ENCODE peak calls at places on chromosomes 1 and 21, in seven cellular contexts. J, O, D, Q, P, F and R are unnamed samples.

GRCh38 chr1:18045206-18045605 is 62.4 kb upstream of the IGSF21 start:
- DNase-seq in F (no peak), P (no peak), Q (no peak), J (no peak), O (no peak), D (no peak), R (no peak)

GRCh38 chr1:158179301-158180041 is 1.2 kb upstream of the CD1D start:
- DNase-seq in Q (peak), J (no peak), P (no peak), O (no peak), D (no peak), F (no peak), R (no peak)

GRCh38 chr1:202656057-202656456 is 54.2 kb downstream of the SYT2 start:
- DNase-seq in Q (peak), O (no peak), D (peak), P (no peak), F (no peak), J (no peak), R (no peak)

GRCh38 chr21:33789697-33790096 is 125.9 kb downstream of the ATP5PO start:
- DNase-seq in J (no peak), P (no peak), F (no peak), D (no peak), Q (no peak), O (no peak), R (no peak)

GRCh38 chr21:38848187-38848609 is 42.5 kb downstream of the ETS2 start:
- DNase-seq in D (no peak), Q (no peak), F (no peak), J (no peak), O (no peak), P (no peak), R (no peak)

GRCh38 chr1:222975472-222976122 is 160.8 kb downstream of the DISP1 start:
- DNase-seq in J (peak), F (no peak), D (no peak), Q (no peak), O (no peak), P (no peak), R (no peak)

GRCh38 chr21:44666401-44667320 is at the start of gene KRTAP12-2:
- DNase-seq in J (no peak), O (no peak), P (no peak), F (peak), D (peak), Q (no peak), R (no peak)

GRCh38 chr1:58316141-58316540 is 230.4 kb downstream of the OMA1 start:
- DNase-seq in P (no peak), Q (no peak), O (no peak), D (no peak), J (no peak), F (no peak), R (no peak)

GRCh38 chr1:81833722-81834121 is 33.0 kb downstream of the ADGRL2 start:
- DNase-seq in O (no peak), D (no peak), J (no peak), F (no peak), Q (no peak), P (no peak), R (peak)

GRCh38 chr21:41112740-41113692 is 54.9 kb upstream of the BACE2 start:
- DNase-seq in O (peak), F (no peak), D (no peak), J (no peak), Q (peak), P (peak), R (peak)

GRCh38 chr1:94863297-94863911 is 43.2 kb downstream of the SLC44A3 start:
- DNase-seq in O (no peak), J (no peak), Q (no peak), F (no peak), D (no peak), P (peak), R (no peak)

GRCh38 chr21:25307489-25307888 is 299.8 kb downstream of the MRPL39 start:
- DNase-seq in D (no peak), P (no peak), Q (no peak), F (no peak), J (no peak), O (no peak), R (no peak)

GRCh38 chr21:38351176-38351959 is 94.6 kb downstream of the KCNJ15 start:
- DNase-seq in J (no peak), O (no peak), D (no peak), P (no peak), Q (no peak), F (no peak), R (no peak)